ENCODE peak calls at places on chromosomes 16 and 17, in nine cellular contexts. U, W, D, K, Q, P, G, Z and A are unnamed samples.

GRCh38 chr16:67241008-67241900 is 6.0 kb downstream of the FHOD1 start:
- DNase-seq in U (peak), P (no peak), G (no peak), Q (peak), Z (no peak), W (no peak), K (no peak), D (peak), A (no peak)

GRCh38 chr16:67226295-67226803 is 581 bp upstream of the TMEM208 start:
- DNase-seq in K (no peak), G (no peak), P (no peak), Z (no peak), W (no peak), D (no peak), Q (no peak), U (no peak), A (no peak)

GRCh38 chr17:75128694-75129505 is 2.6 kb downstream of the NT5C start:
- DNase-seq in D (no peak), Z (no peak), Q (no peak), G (no peak), U (no peak), K (no peak), P (no peak), W (no peak), A (no peak)

GRCh38 chr17:19683117-19683516 is 33.3 kb downstream of the SLC47A2 start:
- DNase-seq in G (no peak), D (no peak), K (no peak), Q (no peak), U (no peak), Z (no peak), P (no peak), W (no peak), A (no peak)

GRCh38 chr17:36977568-36977967 is 28.8 kb downstream of the AATF start:
- DNase-seq in W (no peak), Z (no peak), D (no peak), G (no peak), Q (no peak), K (no peak), P (no peak), U (no peak), A (no peak)

GRCh38 chr16:66516808-66517585 is 32.9 kb downstream of the TK2 start:
- DNase-seq in G (peak), K (peak), P (peak), Z (peak), Q (peak), W (no peak), D (peak), U (peak), A (peak)

GRCh38 chr16:10180771-10181163 is 1.5 kb downstream of the GRIN2A start:
- DNase-seq in Q (peak), Z (peak), P (peak), D (peak), W (peak), K (no peak), U (no peak), G (no peak), A (no peak)

GRCh38 chr17:37710344-37710886 is 34.4 kb downstream of the HNF1B start:
- DNase-seq in Q (peak), Z (peak), G (no peak), K (peak), D (peak), U (peak), P (peak), W (peak), A (peak)

GRCh38 chr16:83501481-83501880 is 306.3 kb upstream of the HSBP1 start:
- DNase-seq in P (no peak), G (no peak), Q (no peak), Z (no peak), D (no peak), K (no peak), W (no peak), U (no peak), A (no peak)

GRCh38 chr17:17809527-17810373 is 27.0 kb downstream of the SREBF1 start:
- DNase-seq in Z (peak), D (peak), P (peak), K (no peak), W (peak), U (no peak), G (no peak), Q (no peak), A (no peak)

GRCh38 chr16:86634290-86634689 is 55.9 kb downstream of the FOXL1 start:
- DNase-seq in K (peak), Z (no peak), U (peak), P (no peak), G (no peak), W (no peak), Q (no peak), D (no peak), A (no peak)

GRCh38 chr17:77666480-77666879 is 292.0 kb upstream of the TNRC6C start:
- DNase-seq in U (no peak), Z (no peak), D (no peak), P (no peak), G (no peak), W (no peak), Q (no peak), K (no peak), A (peak)

GRCh38 chr17:521561-522325 is 169.1 kb upstream of the RPH3AL start:
- DNase-seq in W (no peak), Q (no peak), K (no peak), Z (no peak), G (no peak), U (no peak), D (no peak), P (no peak), A (no peak)

GRCh38 chr17:48177816-48178215 is 70.2 kb downstream of the SNX11 start:
- DNase-seq in W (no peak), G (no peak), D (no peak), Q (no peak), Z (no peak), P (no peak), U (no peak), K (no peak), A (no peak)

GRCh38 chr16:85187002-85187401 is 74.7 kb upstream of the CIBAR2 start:
- DNase-seq in G (no peak), K (no peak), Z (no peak), Q (no peak), D (no peak), P (no peak), U (no peak), W (no peak), A (no peak)
- TF ChIP-seq MAX in G (no peak), K (no peak), Z (no peak), Q (no peak), D (no peak), P (no peak), U (no peak), W (no peak), A (no peak)

GRCh38 chr17:50541402-50541915 is 5.5 kb upstream of the SPATA20 start:
- DNase-seq in Z (peak), P (no peak), G (no peak), Q (no peak), W (no peak), U (no peak), K (no peak), D (no peak), A (no peak)

GRCh38 chr17:50539762-50540440 is 7.1 kb upstream of the SPATA20 start:
- DNase-seq in Z (no peak), Q (no peak), P (no peak), U (no peak), G (no peak), K (no peak), D (peak), W (peak), A (no peak)

GRCh38 chr17:50541916-50542688 is 4.9 kb upstream of the SPATA20 start:
- DNase-seq in G (no peak), K (no peak), Q (peak), W (peak), U (peak), P (no peak), D (peak), Z (peak), A (peak)

GRCh38 chr17:50538549-50539410 is 6.2 kb downstream of the EPN3 start:
- DNase-seq in G (no peak), K (no peak), U (no peak), W (no peak), P (no peak), Z (no peak), Q (peak), D (no peak), A (no peak)

DNA sequence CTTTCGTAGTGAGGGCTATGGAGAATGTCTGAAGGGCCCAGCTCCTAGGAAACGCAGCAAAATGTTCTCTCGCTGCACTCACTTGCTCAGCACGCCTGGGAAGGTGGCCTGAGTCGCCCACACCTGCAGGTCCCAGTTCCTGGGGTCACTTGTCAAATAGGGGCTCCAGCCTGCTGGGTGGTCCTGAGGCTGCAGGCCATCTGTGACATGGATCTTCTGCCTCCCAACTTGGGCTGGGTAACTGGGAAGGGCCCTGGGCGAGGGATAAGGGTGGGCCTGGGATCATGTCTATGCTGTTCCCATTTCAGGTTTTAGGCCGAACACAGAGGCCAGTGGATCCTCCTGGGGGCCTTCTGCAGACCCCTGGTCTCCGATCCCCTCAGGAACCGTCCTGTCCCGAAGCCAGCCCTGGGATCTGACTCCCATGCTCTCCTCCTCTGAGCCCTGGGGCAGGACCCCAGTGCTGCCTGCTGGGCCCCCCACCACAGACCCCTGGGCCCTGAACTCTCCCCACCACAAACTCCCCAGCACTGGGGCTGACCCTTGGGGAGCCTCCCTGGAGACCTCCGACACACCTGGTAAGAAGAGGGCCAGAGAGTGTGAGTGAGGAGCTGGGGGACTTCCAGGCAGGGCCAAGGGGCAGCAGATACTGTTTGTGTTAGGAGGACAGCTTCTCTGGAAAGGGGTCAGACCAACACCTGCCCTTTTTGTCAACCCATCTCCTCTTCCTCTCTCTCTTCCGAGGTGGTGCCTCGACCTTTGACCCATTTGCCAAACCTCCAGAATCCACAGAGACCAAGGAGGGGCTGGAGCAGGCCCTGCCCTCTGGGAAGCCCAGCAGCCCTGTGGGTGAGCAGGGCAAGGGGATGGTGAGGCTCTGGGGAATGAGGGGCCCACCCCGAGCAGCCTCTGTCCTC is 6.2 kb upstream of the SPATA20 start:
- DNase-seq in Q (no peak), U (no peak), W (no peak), D (no peak), P (no peak), Z (no peak), G (no peak), K (no peak), A (no peak)
- TF ChIP-seq MAX in Q (no peak), U (no peak), W (no peak), D (no peak), P (no peak), Z (no peak), G (no peak), K (no peak), A (no peak)

GRCh38 chr17:31854672-31855071 is 4.4 kb downstream of the COPRS start:
- DNase-seq in D (no peak), Q (no peak), P (no peak), U (no peak), W (no peak), Z (no peak), K (no peak), G (no peak), A (peak)

GRCh38 chr17:31856750-31857149 is 2.3 kb downstream of the COPRS start:
- DNase-seq in G (no peak), P (no peak), K (no peak), Z (no peak), Q (no peak), D (no peak), U (no peak), W (no peak), A (no peak)

GRCh38 chr17:31859487-31860008 is 504 bp upstream of the COPRS start:
- DNase-seq in U (no peak), K (no peak), D (no peak), G (no peak), W (no peak), P (no peak), Z (peak), Q (no peak), A (no peak)

GRCh38 chr17:31858647-31859486 is at the start of gene COPRS:
- DNase-seq in D (peak), G (no peak), Q (peak), K (peak), U (peak), P (peak), Z (peak), W (peak), A (peak)

DNA sequence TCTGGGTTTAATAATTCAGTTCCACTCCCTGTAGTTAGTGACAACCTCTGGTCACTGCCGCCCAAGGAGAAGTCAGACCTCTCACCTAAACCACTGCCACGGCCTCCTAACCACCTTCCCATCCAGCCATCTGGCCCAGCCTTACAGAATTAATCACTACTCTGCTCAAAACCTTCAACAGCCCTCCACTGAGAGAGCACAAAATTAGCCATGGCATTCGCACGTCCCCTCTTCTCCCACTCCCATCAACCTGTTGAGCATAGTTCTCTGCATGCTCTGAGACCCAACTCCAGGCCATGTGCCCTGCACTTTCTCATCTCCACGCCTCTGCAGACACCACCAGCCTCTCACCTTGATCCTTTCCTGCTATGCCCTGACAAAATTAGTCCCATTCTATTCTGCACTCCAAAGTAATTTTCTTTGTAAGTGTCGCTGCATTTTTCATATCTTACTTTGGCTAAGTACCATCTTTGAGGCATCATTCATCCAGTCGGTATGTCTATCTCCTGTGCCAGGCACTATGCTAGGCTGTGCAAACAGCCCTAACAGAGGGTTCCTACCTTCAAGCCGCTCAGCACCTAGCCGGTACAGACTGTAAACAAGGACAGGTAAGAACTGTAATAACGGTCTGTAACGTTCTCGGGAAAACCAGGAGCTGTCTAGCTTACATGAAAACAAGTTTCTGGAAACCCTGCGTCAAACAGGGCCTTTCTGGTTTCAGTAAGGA is 961 bp downstream of the COPRS start:
- DNase-seq in U (no peak), W (no peak), P (no peak), Z (no peak), D (no peak), G (no peak), Q (no peak), K (no peak), A (peak)
- TF ChIP-seq MAX in U (no peak), W (no peak), P (no peak), Z (no peak), D (peak), G (no peak), Q (no peak), K (no peak), A (no peak)

GRCh38 chr16:35686595-35686994 is 2227.2 kb downstream of the TP53TG3F start:
- DNase-seq in Q (no peak), Z (no peak), U (no peak), P (no peak), K (no peak), G (no peak), D (no peak), W (no peak), A (no peak)
- TF ChIP-seq MAX in Q (no peak), Z (no peak), U (no peak), P (no peak), K (no peak), G (no peak), D (no peak), W (no peak), A (no peak)

DNA sequence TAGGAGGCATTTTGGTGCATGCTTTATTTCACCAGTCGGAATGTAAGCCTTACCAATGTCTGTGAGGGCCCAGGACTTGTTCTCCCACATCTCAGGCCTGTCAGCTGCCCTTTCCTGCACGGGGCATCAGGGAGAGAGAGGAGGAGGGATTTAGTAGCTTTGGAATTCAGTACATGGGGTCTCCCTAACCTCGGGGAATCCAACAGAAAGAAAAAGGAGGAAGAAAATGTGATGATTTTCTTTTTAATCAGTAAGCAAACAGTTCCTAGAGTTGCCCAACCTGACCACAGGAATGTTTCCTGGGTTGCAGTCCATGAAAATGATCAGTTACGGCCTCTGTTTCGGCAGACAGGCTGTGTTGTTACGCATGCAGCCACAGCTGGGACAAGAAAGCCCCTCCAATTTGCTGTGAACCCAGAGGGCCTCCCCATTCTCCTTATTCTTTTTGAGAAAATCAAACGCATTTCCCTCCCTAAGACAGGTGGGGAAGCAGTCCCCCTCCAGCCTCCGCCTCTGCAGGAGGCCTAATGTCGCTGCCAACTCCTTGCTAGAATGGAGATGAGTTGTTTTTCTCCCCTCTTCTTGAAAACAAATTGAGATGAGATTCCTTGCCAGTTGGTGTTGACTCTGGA is 53.1 kb upstream of the TANGO6 start:
- DNase-seq in P (no peak), D (peak), W (peak), G (no peak), Z (no peak), Q (peak), U (no peak), K (no peak), A (peak)
- TF ChIP-seq MAX in P (no peak), D (peak), W (no peak), G (no peak), Z (no peak), Q (peak), U (no peak), K (no peak), A (no peak)

GRCh38 chr16:3158498-3159314 is 23.9 kb downstream of the ZNF213 start:
- DNase-seq in K (peak), Z (peak), U (peak), P (no peak), D (peak), W (peak), G (no peak), Q (peak), A (peak)
- TF ChIP-seq MAX in K (no peak), Z (peak), U (no peak), P (peak), D (peak), W (peak), G (peak), Q (peak), A (peak)

DNA sequence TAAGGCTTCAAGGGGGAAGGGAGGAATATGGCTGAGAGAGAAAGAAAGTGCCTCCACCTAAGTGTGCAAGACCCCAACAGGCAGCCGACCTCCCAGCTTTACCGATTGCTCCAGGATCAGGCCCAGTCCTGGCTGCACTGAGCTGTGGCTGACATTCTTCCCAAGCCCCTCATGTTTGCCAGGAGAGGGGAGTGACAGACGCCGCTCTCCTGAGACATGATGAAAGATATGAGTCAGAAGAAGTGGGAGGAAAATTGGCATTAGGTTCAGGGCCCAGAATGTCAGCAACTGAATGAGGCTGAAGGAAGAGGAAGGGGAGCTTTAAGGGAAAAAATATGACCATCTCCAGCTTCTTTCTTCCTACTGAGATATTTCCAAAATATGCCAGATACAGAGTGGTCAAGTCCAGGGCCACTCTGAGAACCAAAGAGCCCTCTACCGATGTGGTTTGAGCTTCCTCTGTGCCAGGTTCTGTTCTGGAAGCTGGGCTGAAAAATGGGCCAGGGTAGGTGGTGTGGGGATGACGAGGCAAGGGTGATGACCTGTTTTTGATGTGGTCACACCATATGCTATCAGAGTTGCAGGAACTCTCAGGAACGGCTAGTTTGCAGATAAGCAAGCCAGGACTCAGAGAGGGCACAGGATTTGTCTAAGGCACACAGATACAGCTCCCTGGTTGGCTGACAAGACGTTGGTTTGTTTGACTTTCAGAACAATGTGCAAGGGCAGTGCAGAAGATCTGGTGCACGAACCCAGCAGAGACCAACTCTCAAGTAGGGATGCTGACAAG is 176.7 kb downstream of the SOX9 start:
- DNase-seq in P (no peak), Z (no peak), Q (no peak), W (no peak), K (peak), G (no peak), U (no peak), D (peak), A (no peak)
- TF ChIP-seq MAX in P (no peak), Z (no peak), Q (no peak), W (no peak), K (no peak), G (no peak), U (no peak), D (no peak), A (no peak)